ENCODE peak calls at places on chromosomes 7 and 10, in six cellular contexts. I is HCEC 1CT; N is T-helper 17 cell; Z is AG10803; R is stimulated activated CD4-positive, alpha-beta T cell treated with anti-CD3 and anti-CD28 coated beads, Interleukin-12 subunit alpha, Interleukin-12 subunit beta, amount 100 ng/mL, for 48 hours; F is T follicular helper cell. A is an unnamed sample.

GRCh38 chr10:93813507-93814465 is 56.0 kb downstream of the LGI1 start:
- DNase-seq in I (peak), N (peak), Z (peak), R (peak), F (peak), A (peak)

GRCh38 chr7:54596747-54597146 is 54.6 kb downstream of the VSTM2A start:
- DNase-seq in I (no peak), N (no peak), Z (no peak), R (no peak), F (no peak), A (no peak)

GRCh38 chr7:81180573-81180972 is 261.7 kb upstream of the SEMA3C start:
- DNase-seq in I (no peak), N (no peak), Z (no peak), R (no peak), F (no peak), A (no peak)

GRCh38 chr7:19405546-19405945 is 260.3 kb upstream of the FERD3L start:
- DNase-seq in I (peak), N (no peak), Z (peak), R (no peak), F (no peak), A (no peak)

GRCh38 chr7:107996072-107996824 is 6.7 kb downstream of the LAMB1 start:
- DNase-seq in I (peak), N (no peak), Z (peak), R (no peak), F (no peak), A (no peak)

GRCh38 chr7:7581531-7582179 is 15.0 kb downstream of the MIOS start:
- DNase-seq in I (no peak), N (no peak), Z (no peak), R (no peak), F (no peak), A (no peak)

GRCh38 chr7:55365103-55365679 is at the start of gene LANCL2:
- DNase-seq in I (peak), N (no peak), Z (no peak), R (no peak), F (peak), A (no peak)

GRCh38 chr10:36254191-36254590 is 612.1 kb upstream of the FZD8 start:
- DNase-seq in I (peak), N (no peak), Z (peak), R (no peak), F (no peak), A (no peak)

GRCh38 chr7:70592171-70592570 is 539.8 kb upstream of the GALNT17 start:
- DNase-seq in I (no peak), N (no peak), Z (no peak), R (no peak), F (no peak), A (no peak)

GRCh38 chr7:79790863-79791262 is 337.4 kb upstream of the MAGI2 start:
- DNase-seq in I (peak), N (no peak), Z (no peak), R (no peak), F (no peak), A (no peak)

GRCh38 chr7:63521-64021 is 128.8 kb upstream of the FAM20C start:
- DNase-seq in I (no peak), N (no peak), Z (no peak), R (no peak), F (no peak), A (no peak)

GRCh38 chr10:110791541-110792073 is 80.1 kb upstream of the PDCD4 start:
- DNase-seq in I (no peak), N (no peak), Z (no peak), R (no peak), F (no peak), A (no peak)

GRCh38 chr7:28754027-28754426 is 204.1 kb downstream of the TRIL start:
- DNase-seq in I (peak), N (no peak), Z (peak), R (no peak), F (no peak), A (no peak)

GRCh38 chr10:69124558-69125121 is 662 bp downstream of the VPS26A start:
- DNase-seq in I (peak), N (no peak), Z (peak), R (peak), F (peak), A (peak)

GRCh38 chr7:92546856-92547497 is 18.4 kb downstream of the RBM48 start:
- DNase-seq in I (no peak), N (no peak), Z (no peak), R (no peak), F (no peak), A (no peak)

GRCh38 chr7:105473163-105473562 is 48.9 kb downstream of the PUS7 start:
- DNase-seq in I (peak), N (no peak), Z (peak), R (no peak), F (no peak), A (no peak)

GRCh38 chr10:95650232-95650631 is 6.3 kb downstream of the ALDH18A1 start:
- DNase-seq in I (no peak), N (no peak), Z (no peak), R (no peak), F (no peak), A (no peak)

GRCh38 chr7:47470567-47471357 is 111.1 kb downstream of the TNS3 start:
- DNase-seq in I (no peak), N (no peak), Z (no peak), R (no peak), F (no peak), A (no peak)

GRCh38 chr10:86310291-86310690 is 56.3 kb downstream of the GRID1 start:
- DNase-seq in I (no peak), N (no peak), Z (no peak), R (no peak), F (no peak), A (no peak)

GRCh38 chr10:130493446-130494198 is 357.4 kb downstream of the GLRX3 start:
- DNase-seq in I (no peak), N (no peak), Z (no peak), R (no peak), F (no peak), A (no peak)

GRCh38 chr10:13834581-13835286 is 248.0 kb downstream of the PRPF18 start:
- DNase-seq in I (no peak), N (no peak), Z (no peak), R (no peak), F (no peak), A (no peak)

GRCh38 chr7:22355620-22356009 is 1.3 kb downstream of the RAPGEF5 start:
- DNase-seq in I (no peak), N (no peak), Z (no peak), R (no peak), F (no peak), A (no peak)

GRCh38 chr7:87600130-87601124 is at the start of gene ABCB1:
- DNase-seq in I (peak), N (peak), Z (peak), R (no peak), F (peak), A (peak)

GRCh38 chr7:67794544-67794943 is 797.9 kb downstream of the TYW1 start:
- DNase-seq in I (no peak), N (no peak), Z (no peak), R (no peak), F (no peak), A (no peak)

GRCh38 chr10:114821915-114822770 is 563 bp downstream of the FHIP2A start:
- DNase-seq in I (peak), N (peak), Z (peak), R (no peak), F (no peak), A (peak)

GRCh38 chr7:102410918-102411317 is 14.8 kb downstream of the PRKRIP1 start:
- DNase-seq in I (no peak), N (no peak), Z (no peak), R (no peak), F (no peak), A (no peak)

GRCh38 chr7:53383131-53383530 is 347.7 kb downstream of the POM121L12 start:
- DNase-seq in I (no peak), N (no peak), Z (no peak), R (no peak), F (no peak), A (no peak)

GRCh38 chr10:6348091-6348862 is 145.5 kb downstream of the PFKFB3 start:
- DNase-seq in I (no peak), N (peak), Z (peak), R (peak), F (peak), A (no peak)

GRCh38 chr10:68625316-68625921 is 65.3 kb downstream of the TET1 start:
- DNase-seq in I (no peak), N (no peak), Z (peak), R (no peak), F (no peak), A (no peak)

GRCh38 chr7:129781856-129782256 is 170.3 kb downstream of the NRF1 start:
- DNase-seq in I (no peak), N (no peak), Z (no peak), R (no peak), F (no peak), A (no peak)

GRCh38 chr10:100528885-100529472 is 692 bp downstream of the NDUFB8 start:
- DNase-seq in I (no peak), N (no peak), Z (no peak), R (no peak), F (no peak), A (no peak)

GRCh38 chr10:82622478-82622877 is 747.5 kb downstream of the NRG3 start:
- DNase-seq in I (no peak), N (no peak), Z (no peak), R (no peak), F (no peak), A (no peak)

GRCh38 chr7:3159445-3159844 is 115.8 kb upstream of the CARD11 start:
- DNase-seq in I (no peak), N (no peak), Z (no peak), R (no peak), F (no peak), A (no peak)

GRCh38 chr10:110461530-110461929 is 36.2 kb upstream of the DUSP5 start:
- DNase-seq in I (no peak), N (no peak), Z (no peak), R (no peak), F (no peak), A (no peak)

GRCh38 chr10:75971402-75972211 is 540.2 kb downstream of the LRMDA start:
- DNase-seq in I (peak), N (no peak), Z (peak), R (no peak), F (no peak), A (no peak)

GRCh38 chr7:1101580-1102431 is 13.9 kb downstream of the GPER1 start:
- DNase-seq in I (no peak), N (no peak), Z (no peak), R (no peak), F (no peak), A (no peak)